ENCODE peak calls at places on chromosomes 6 and 20, in nine cellular contexts. I is SW480; D is GM23248; H is EH; A is activated CD4-positive, alpha-beta T cell treated with anti-CD3 and anti-CD28 coated beads, Interleukin-2, amount 10 ng/mL, durations not matched to agents 7 days and 5 days; S is AG09319; E is GM12865; K is left lung; L is PC-3. X is an unnamed sample.
A peak's percentile ranks its signal among the peaks of the same experiment; 100 is the strongest.

GRCh38 chr6:107115695-107116327 is 496 bp upstream of the BEND3 start:
- DNase-seq in I (peak; percentile 71), S (no peak), K (peak; percentile 85), L (peak; percentile 41), A (peak; percentile 15), E (peak; percentile 64), H (peak; percentile 35), D (peak; percentile 67), X (no peak)

GRCh38 chr6:41644297-41644879 is 6.1 kb downstream of the MDFI start:
- DNase-seq in L (no peak), E (no peak), D (no peak), H (no peak), S (no peak), A (no peak), I (peak; percentile 75), K (no peak), X (no peak)

GRCh38 chr6:33173228-33174180 is 18.8 kb downstream of the COL11A2 start:
- DNase-seq in D (no peak), E (no peak), S (no peak), A (no peak), H (no peak), L (no peak), I (no peak), K (no peak), X (no peak)

GRCh38 chr20:50982372-50982771 is 23.8 kb downstream of the MOCS3 start:
- DNase-seq in L (peak; percentile 100), I (peak; percentile 55), K (no peak), A (peak; percentile 16), S (peak; percentile 38), E (no peak), D (peak; percentile 96), H (peak; percentile 71), X (no peak)

GRCh38 chr20:40961686-40962640 is 66.7 kb upstream of the TOP1 start:
- DNase-seq in S (no peak), A (peak; percentile 24), L (peak; percentile 52), H (no peak), D (peak; percentile 67), I (peak; percentile 69), E (no peak), K (no peak), X (no peak)

GRCh38 chr6:98932424-98932823 is 15.3 kb downstream of the FBXL4 start:
- DNase-seq in K (no peak), S (no peak), L (no peak), D (no peak), A (no peak), E (no peak), H (no peak), I (no peak), X (no peak)

GRCh38 chr20:16771204-16771603 is 23.0 kb downstream of the OTOR start:
- DNase-seq in K (no peak), L (peak; percentile 87), D (no peak), S (no peak), I (no peak), H (no peak), A (no peak), E (no peak), X (no peak)

GRCh38 chr6:157258878-157259277 is 64.4 kb downstream of the TMEM242 start:
- DNase-seq in H (no peak), S (no peak), D (no peak), I (no peak), A (peak; percentile 25), K (no peak), E (no peak), L (no peak), X (no peak)

GRCh38 chr6:494394-494793 is 102.8 kb downstream of the IRF4 start:
- DNase-seq in D (no peak), E (no peak), L (no peak), K (no peak), S (no peak), I (no peak), H (no peak), A (no peak), X (no peak)

GRCh38 chr20:48153523-48153922 is 368.2 kb upstream of the SULF2 start:
- DNase-seq in D (no peak), K (no peak), L (peak; percentile 19), S (no peak), I (no peak), A (no peak), E (peak; percentile 6), H (peak; percentile 13), X (no peak)

GRCh38 chr20:25076731-25077609 is 5.0 kb downstream of the VSX1 start:
- DNase-seq in D (peak; percentile 60), I (peak; percentile 97), E (peak; percentile 41), A (peak; percentile 17), K (no peak), L (peak; percentile 88), H (peak; percentile 13), S (no peak), X (no peak)

GRCh38 chr6:21820442-21820841 is 226.9 kb downstream of the SOX4 start:
- DNase-seq in L (no peak), D (no peak), K (no peak), E (no peak), I (no peak), A (no peak), H (no peak), S (no peak), X (no peak)

GRCh38 chr6:84764332-84765049 is at the start of gene TBX18:
- DNase-seq in L (no peak), D (peak; percentile 100), I (peak; percentile 86), S (peak; percentile 97), H (peak; percentile 99), A (no peak), K (peak; percentile 82), E (no peak), X (no peak)

X was measured in stimulated activated naive CD4-positive, alpha-beta T cell.